ENCODE peak calls at places on chromosomes 3 and 15, in eight cellular contexts. One of them, this sample, is unnamed.

GRCh38 chr3:23806322-23807160 is 786 bp downstream of the UBE2E1 start:
- DNase-seq in naive thymus-derived CD8-positive, alpha-beta T cell: peak
- DNase-seq in midbrain: no peak
- DNase-seq in CD8-positive, alpha-beta memory T cell: peak
- DNase-seq in mucosa of gallbladder: no peak
- DNase-seq in A172: peak
- DNase-seq in C1 segment of cervical spinal cord: peak
- DNase-seq in activated CD4-positive, alpha-beta T cell treated with anti-CD3 and anti-CD28 coated beads for 24 hours: no peak
- DNase-seq in this sample: no peak

GRCh38 chr15:66698318-66698961 is 3.6 kb upstream of the SMAD6 start:
- DNase-seq in naive thymus-derived CD8-positive, alpha-beta T cell: no peak
- DNase-seq in midbrain: peak
- DNase-seq in CD8-positive, alpha-beta memory T cell: no peak
- DNase-seq in mucosa of gallbladder: peak
- DNase-seq in A172: peak
- DNase-seq in C1 segment of cervical spinal cord: no peak
- DNase-seq in activated CD4-positive, alpha-beta T cell treated with anti-CD3 and anti-CD28 coated beads for 24 hours: no peak
- DNase-seq in this sample: no peak

GRCh38 chr15:63380828-63381282 is 791 bp downstream of the CA12 start:
- DNase-seq in naive thymus-derived CD8-positive, alpha-beta T cell: no peak
- DNase-seq in midbrain: no peak
- DNase-seq in CD8-positive, alpha-beta memory T cell: no peak
- DNase-seq in mucosa of gallbladder: no peak
- DNase-seq in A172: no peak
- DNase-seq in C1 segment of cervical spinal cord: no peak
- DNase-seq in activated CD4-positive, alpha-beta T cell treated with anti-CD3 and anti-CD28 coated beads for 24 hours: no peak
- DNase-seq in this sample: no peak

GRCh38 chr3:29176501-29176900 is 104.4 kb upstream of the RBMS3 start:
- DNase-seq in naive thymus-derived CD8-positive, alpha-beta T cell: no peak
- DNase-seq in midbrain: no peak
- DNase-seq in CD8-positive, alpha-beta memory T cell: no peak
- DNase-seq in mucosa of gallbladder: no peak
- DNase-seq in A172: no peak
- DNase-seq in C1 segment of cervical spinal cord: no peak
- DNase-seq in activated CD4-positive, alpha-beta T cell treated with anti-CD3 and anti-CD28 coated beads for 24 hours: no peak
- DNase-seq in this sample: no peak

GRCh38 chr15:99100245-99101173 is 4.4 kb upstream of the SYNM start:
- DNase-seq in naive thymus-derived CD8-positive, alpha-beta T cell: peak
- DNase-seq in midbrain: peak
- DNase-seq in CD8-positive, alpha-beta memory T cell: no peak
- DNase-seq in mucosa of gallbladder: peak
- DNase-seq in A172: peak
- DNase-seq in C1 segment of cervical spinal cord: no peak
- DNase-seq in activated CD4-positive, alpha-beta T cell treated with anti-CD3 and anti-CD28 coated beads for 24 hours: no peak
- DNase-seq in this sample: peak

GRCh38 chr15:76711351-76711827 is 193.8 kb downstream of the SCAPER start:
- DNase-seq in naive thymus-derived CD8-positive, alpha-beta T cell: no peak
- DNase-seq in midbrain: no peak
- DNase-seq in CD8-positive, alpha-beta memory T cell: no peak
- DNase-seq in mucosa of gallbladder: no peak
- DNase-seq in A172: no peak
- DNase-seq in C1 segment of cervical spinal cord: no peak
- DNase-seq in activated CD4-positive, alpha-beta T cell treated with anti-CD3 and anti-CD28 coated beads for 24 hours: no peak
- DNase-seq in this sample: no peak

GRCh38 chr15:31023841-31024240 is 32.4 kb upstream of the MTMR10 start:
- DNase-seq in naive thymus-derived CD8-positive, alpha-beta T cell: no peak
- DNase-seq in midbrain: no peak
- DNase-seq in CD8-positive, alpha-beta memory T cell: no peak
- DNase-seq in mucosa of gallbladder: no peak
- DNase-seq in A172: peak
- DNase-seq in C1 segment of cervical spinal cord: no peak
- DNase-seq in activated CD4-positive, alpha-beta T cell treated with anti-CD3 and anti-CD28 coated beads for 24 hours: no peak
- DNase-seq in this sample: no peak

GRCh38 chr3:13668136-13668535 is 119.2 kb downstream of the FBLN2 start:
- DNase-seq in naive thymus-derived CD8-positive, alpha-beta T cell: no peak
- DNase-seq in midbrain: no peak
- DNase-seq in CD8-positive, alpha-beta memory T cell: no peak
- DNase-seq in mucosa of gallbladder: no peak
- DNase-seq in A172: no peak
- DNase-seq in C1 segment of cervical spinal cord: no peak
- DNase-seq in activated CD4-positive, alpha-beta T cell treated with anti-CD3 and anti-CD28 coated beads for 24 hours: no peak
- DNase-seq in this sample: no peak

GRCh38 chr3:184816654-184817053 is 4.7 kb downstream of the VPS8 start:
- DNase-seq in naive thymus-derived CD8-positive, alpha-beta T cell: no peak
- DNase-seq in midbrain: no peak
- DNase-seq in CD8-positive, alpha-beta memory T cell: no peak
- DNase-seq in mucosa of gallbladder: no peak
- DNase-seq in A172: no peak
- DNase-seq in C1 segment of cervical spinal cord: no peak
- DNase-seq in activated CD4-positive, alpha-beta T cell treated with anti-CD3 and anti-CD28 coated beads for 24 hours: no peak
- DNase-seq in this sample: no peak

GRCh38 chr15:60062826-60063225 is 58.7 kb downstream of the FOXB1 start:
- DNase-seq in naive thymus-derived CD8-positive, alpha-beta T cell: no peak
- DNase-seq in midbrain: no peak
- DNase-seq in CD8-positive, alpha-beta memory T cell: no peak
- DNase-seq in mucosa of gallbladder: no peak
- DNase-seq in A172: no peak
- DNase-seq in C1 segment of cervical spinal cord: no peak
- DNase-seq in activated CD4-positive, alpha-beta T cell treated with anti-CD3 and anti-CD28 coated beads for 24 hours: no peak
- DNase-seq in this sample: no peak

GRCh38 chr3:144415492-144415891 is 443.9 kb downstream of the DIPK2A start:
- DNase-seq in naive thymus-derived CD8-positive, alpha-beta T cell: no peak
- DNase-seq in midbrain: no peak
- DNase-seq in CD8-positive, alpha-beta memory T cell: no peak
- DNase-seq in mucosa of gallbladder: no peak
- DNase-seq in A172: no peak
- DNase-seq in C1 segment of cervical spinal cord: no peak
- DNase-seq in activated CD4-positive, alpha-beta T cell treated with anti-CD3 and anti-CD28 coated beads for 24 hours: no peak
- DNase-seq in this sample: no peak

GRCh38 chr15:49154359-49154758 is 1.0 kb downstream of the COPS2 start:
- DNase-seq in naive thymus-derived CD8-positive, alpha-beta T cell: no peak
- DNase-seq in midbrain: no peak
- DNase-seq in CD8-positive, alpha-beta memory T cell: no peak
- DNase-seq in mucosa of gallbladder: no peak
- DNase-seq in A172: no peak
- DNase-seq in C1 segment of cervical spinal cord: no peak
- DNase-seq in activated CD4-positive, alpha-beta T cell treated with anti-CD3 and anti-CD28 coated beads for 24 hours: no peak
- DNase-seq in this sample: no peak

GRCh38 chr15:89504166-89504565 is 7.8 kb upstream of the RHCG start:
- DNase-seq in naive thymus-derived CD8-positive, alpha-beta T cell: no peak
- DNase-seq in midbrain: no peak
- DNase-seq in CD8-positive, alpha-beta memory T cell: no peak
- DNase-seq in mucosa of gallbladder: no peak
- DNase-seq in A172: no peak
- DNase-seq in C1 segment of cervical spinal cord: no peak
- DNase-seq in activated CD4-positive, alpha-beta T cell treated with anti-CD3 and anti-CD28 coated beads for 24 hours: no peak
- DNase-seq in this sample: no peak

GRCh38 chr15:66591322-66591862 is 25.6 kb upstream of the LCTL start:
- DNase-seq in naive thymus-derived CD8-positive, alpha-beta T cell: no peak
- DNase-seq in midbrain: no peak
- DNase-seq in CD8-positive, alpha-beta memory T cell: no peak
- DNase-seq in mucosa of gallbladder: no peak
- DNase-seq in A172: no peak
- DNase-seq in C1 segment of cervical spinal cord: no peak
- DNase-seq in activated CD4-positive, alpha-beta T cell treated with anti-CD3 and anti-CD28 coated beads for 24 hours: no peak
- DNase-seq in this sample: no peak

GRCh38 chr3:4986611-4987373 is 7.6 kb downstream of the BHLHE40 start:
- DNase-seq in naive thymus-derived CD8-positive, alpha-beta T cell: peak
- DNase-seq in midbrain: peak
- DNase-seq in CD8-positive, alpha-beta memory T cell: peak
- DNase-seq in mucosa of gallbladder: peak
- DNase-seq in A172: peak
- DNase-seq in C1 segment of cervical spinal cord: peak
- DNase-seq in activated CD4-positive, alpha-beta T cell treated with anti-CD3 and anti-CD28 coated beads for 24 hours: peak
- DNase-seq in this sample: no peak

GRCh38 chr3:29440321-29441019 is 159.6 kb downstream of the RBMS3 start:
- DNase-seq in naive thymus-derived CD8-positive, alpha-beta T cell: no peak
- DNase-seq in midbrain: no peak
- DNase-seq in CD8-positive, alpha-beta memory T cell: no peak
- DNase-seq in mucosa of gallbladder: peak
- DNase-seq in A172: peak
- DNase-seq in C1 segment of cervical spinal cord: no peak
- DNase-seq in activated CD4-positive, alpha-beta T cell treated with anti-CD3 and anti-CD28 coated beads for 24 hours: no peak
- DNase-seq in this sample: no peak

GRCh38 chr3:195441476-195441970 is 1.3 kb downstream of the ACAP2 start:
- DNase-seq in naive thymus-derived CD8-positive, alpha-beta T cell: no peak
- DNase-seq in midbrain: peak
- DNase-seq in CD8-positive, alpha-beta memory T cell: no peak
- DNase-seq in mucosa of gallbladder: no peak
- DNase-seq in A172: no peak
- DNase-seq in C1 segment of cervical spinal cord: peak
- DNase-seq in activated CD4-positive, alpha-beta T cell treated with anti-CD3 and anti-CD28 coated beads for 24 hours: no peak
- DNase-seq in this sample: no peak

GRCh38 chr15:48084759-48085420 is 35.9 kb upstream of the SLC24A5 start:
- DNase-seq in naive thymus-derived CD8-positive, alpha-beta T cell: no peak
- DNase-seq in midbrain: no peak
- DNase-seq in CD8-positive, alpha-beta memory T cell: no peak
- DNase-seq in mucosa of gallbladder: no peak
- DNase-seq in A172: peak
- DNase-seq in C1 segment of cervical spinal cord: no peak
- DNase-seq in activated CD4-positive, alpha-beta T cell treated with anti-CD3 and anti-CD28 coated beads for 24 hours: no peak
- DNase-seq in this sample: no peak

GRCh38 chr3:11329779-11330178 is 57.6 kb downstream of the ATG7 start:
- DNase-seq in naive thymus-derived CD8-positive, alpha-beta T cell: no peak
- DNase-seq in midbrain: no peak
- DNase-seq in CD8-positive, alpha-beta memory T cell: no peak
- DNase-seq in mucosa of gallbladder: no peak
- DNase-seq in A172: no peak
- DNase-seq in C1 segment of cervical spinal cord: no peak
- DNase-seq in activated CD4-positive, alpha-beta T cell treated with anti-CD3 and anti-CD28 coated beads for 24 hours: no peak
- DNase-seq in this sample: no peak

GRCh38 chr3:155790272-155790918 is 15.7 kb downstream of the C3orf33 start:
- DNase-seq in naive thymus-derived CD8-positive, alpha-beta T cell: no peak
- DNase-seq in midbrain: no peak
- DNase-seq in CD8-positive, alpha-beta memory T cell: no peak
- DNase-seq in mucosa of gallbladder: no peak
- DNase-seq in A172: no peak
- DNase-seq in C1 segment of cervical spinal cord: no peak
- DNase-seq in activated CD4-positive, alpha-beta T cell treated with anti-CD3 and anti-CD28 coated beads for 24 hours: no peak
- DNase-seq in this sample: no peak

This sample was measured in D721Med.